ENCODE peak calls at places on chromosome 4, in nine cellular contexts. One of them, this sample, is unnamed.

GRCh38 chr4:169766741-169767140 is 9.0 kb upstream of the HPF1 start:
- DNase-seq in CD8-positive, alpha-beta T cell: no peak
- DNase-seq in foreskin fibroblast: no peak
- DNase-seq in fibroblast of mammary gland: no peak
- DNase-seq in left lung: no peak
- DNase-seq in dorsolateral prefrontal cortex: no peak
- DNase-seq in lower leg skin: no peak
- DNase-seq in right cardiac atrium: no peak
- DNase-seq in tibial nerve: no peak
- DNase-seq in this sample: no peak

GRCh38 chr4:140662082-140662869 is 93.5 kb upstream of the UCP1 start:
- DNase-seq in CD8-positive, alpha-beta T cell: no peak
- DNase-seq in foreskin fibroblast: no peak
- DNase-seq in fibroblast of mammary gland: no peak
- DNase-seq in left lung: no peak
- DNase-seq in dorsolateral prefrontal cortex: no peak
- DNase-seq in lower leg skin: no peak
- DNase-seq in right cardiac atrium: no peak
- DNase-seq in tibial nerve: no peak
- DNase-seq in this sample: peak

GRCh38 chr4:13815231-13815630 is 187.7 kb upstream of the BOD1L1 start:
- DNase-seq in CD8-positive, alpha-beta T cell: no peak
- DNase-seq in foreskin fibroblast: no peak
- DNase-seq in fibroblast of mammary gland: no peak
- DNase-seq in left lung: no peak
- DNase-seq in dorsolateral prefrontal cortex: no peak
- DNase-seq in lower leg skin: no peak
- DNase-seq in right cardiac atrium: no peak
- DNase-seq in tibial nerve: no peak
- DNase-seq in this sample: no peak

GRCh38 chr4:121308328-121308663 is 72.5 kb downstream of the QRFPR start:
- DNase-seq in CD8-positive, alpha-beta T cell: no peak
- DNase-seq in foreskin fibroblast: no peak
- DNase-seq in fibroblast of mammary gland: no peak
- DNase-seq in left lung: no peak
- DNase-seq in dorsolateral prefrontal cortex: no peak
- DNase-seq in lower leg skin: no peak
- DNase-seq in right cardiac atrium: no peak
- DNase-seq in tibial nerve: no peak
- DNase-seq in this sample: no peak

GRCh38 chr4:165207431-165208321 is at the start of gene KLHL2:
- DNase-seq in CD8-positive, alpha-beta T cell: peak
- DNase-seq in foreskin fibroblast: peak
- DNase-seq in fibroblast of mammary gland: peak
- DNase-seq in left lung: peak
- DNase-seq in dorsolateral prefrontal cortex: peak
- DNase-seq in lower leg skin: peak
- DNase-seq in right cardiac atrium: peak
- DNase-seq in tibial nerve: peak
- DNase-seq in this sample: peak

GRCh38 chr4:180059216-180059881 is 2183.9 kb upstream of the TENM3 start:
- DNase-seq in CD8-positive, alpha-beta T cell: no peak
- DNase-seq in foreskin fibroblast: no peak
- DNase-seq in fibroblast of mammary gland: no peak
- DNase-seq in left lung: peak
- DNase-seq in dorsolateral prefrontal cortex: peak
- DNase-seq in lower leg skin: no peak
- DNase-seq in right cardiac atrium: peak
- DNase-seq in tibial nerve: no peak
- DNase-seq in this sample: no peak

GRCh38 chr4:2079006-2079405 is 19.9 kb downstream of the NAT8L start:
- DNase-seq in CD8-positive, alpha-beta T cell: no peak
- DNase-seq in foreskin fibroblast: no peak
- DNase-seq in fibroblast of mammary gland: no peak
- DNase-seq in left lung: no peak
- DNase-seq in dorsolateral prefrontal cortex: no peak
- DNase-seq in lower leg skin: no peak
- DNase-seq in right cardiac atrium: no peak
- DNase-seq in tibial nerve: no peak
- DNase-seq in this sample: no peak

GRCh38 chr4:2929469-2929868 is 33.7 kb downstream of the NOP14 start:
- DNase-seq in CD8-positive, alpha-beta T cell: no peak
- DNase-seq in foreskin fibroblast: no peak
- DNase-seq in fibroblast of mammary gland: no peak
- DNase-seq in left lung: no peak
- DNase-seq in dorsolateral prefrontal cortex: no peak
- DNase-seq in lower leg skin: no peak
- DNase-seq in right cardiac atrium: no peak
- DNase-seq in tibial nerve: no peak
- DNase-seq in this sample: no peak

GRCh38 chr4:13481569-13481968 is 2.6 kb downstream of the RAB28 start:
- DNase-seq in CD8-positive, alpha-beta T cell: no peak
- DNase-seq in foreskin fibroblast: no peak
- DNase-seq in fibroblast of mammary gland: peak
- DNase-seq in left lung: no peak
- DNase-seq in dorsolateral prefrontal cortex: no peak
- DNase-seq in lower leg skin: no peak
- DNase-seq in right cardiac atrium: no peak
- DNase-seq in tibial nerve: no peak
- DNase-seq in this sample: peak

GRCh38 chr4:78343682-78344081 is 207.9 kb upstream of the ANXA3 start:
- DNase-seq in CD8-positive, alpha-beta T cell: no peak
- DNase-seq in foreskin fibroblast: no peak
- DNase-seq in fibroblast of mammary gland: no peak
- DNase-seq in left lung: no peak
- DNase-seq in dorsolateral prefrontal cortex: peak
- DNase-seq in lower leg skin: no peak
- DNase-seq in right cardiac atrium: no peak
- DNase-seq in tibial nerve: no peak
- DNase-seq in this sample: no peak

GRCh38 chr4:119030536-119030890 is 105.1 kb upstream of the MYOZ2 start:
- DNase-seq in CD8-positive, alpha-beta T cell: no peak
- DNase-seq in foreskin fibroblast: no peak
- DNase-seq in fibroblast of mammary gland: no peak
- DNase-seq in left lung: no peak
- DNase-seq in dorsolateral prefrontal cortex: no peak
- DNase-seq in lower leg skin: no peak
- DNase-seq in right cardiac atrium: no peak
- DNase-seq in tibial nerve: no peak
- DNase-seq in this sample: no peak

GRCh38 chr4:119034276-119035008 is 101.2 kb upstream of the MYOZ2 start:
- DNase-seq in CD8-positive, alpha-beta T cell: no peak
- DNase-seq in foreskin fibroblast: no peak
- DNase-seq in fibroblast of mammary gland: no peak
- DNase-seq in left lung: no peak
- DNase-seq in dorsolateral prefrontal cortex: no peak
- DNase-seq in lower leg skin: no peak
- DNase-seq in right cardiac atrium: no peak
- DNase-seq in tibial nerve: no peak
- DNase-seq in this sample: no peak

GRCh38 chr4:119031218-119031617 is 104.4 kb upstream of the MYOZ2 start:
- DNase-seq in CD8-positive, alpha-beta T cell: no peak
- DNase-seq in foreskin fibroblast: no peak
- DNase-seq in fibroblast of mammary gland: no peak
- DNase-seq in left lung: no peak
- DNase-seq in dorsolateral prefrontal cortex: no peak
- DNase-seq in lower leg skin: no peak
- DNase-seq in right cardiac atrium: no peak
- DNase-seq in tibial nerve: no peak
- DNase-seq in this sample: no peak

GRCh38 chr4:119035941-119036737 is 99.5 kb upstream of the MYOZ2 start:
- DNase-seq in CD8-positive, alpha-beta T cell: no peak
- DNase-seq in foreskin fibroblast: peak
- DNase-seq in fibroblast of mammary gland: no peak
- DNase-seq in left lung: no peak
- DNase-seq in dorsolateral prefrontal cortex: no peak
- DNase-seq in lower leg skin: no peak
- DNase-seq in right cardiac atrium: peak
- DNase-seq in tibial nerve: no peak
- DNase-seq in this sample: no peak

DNA sequence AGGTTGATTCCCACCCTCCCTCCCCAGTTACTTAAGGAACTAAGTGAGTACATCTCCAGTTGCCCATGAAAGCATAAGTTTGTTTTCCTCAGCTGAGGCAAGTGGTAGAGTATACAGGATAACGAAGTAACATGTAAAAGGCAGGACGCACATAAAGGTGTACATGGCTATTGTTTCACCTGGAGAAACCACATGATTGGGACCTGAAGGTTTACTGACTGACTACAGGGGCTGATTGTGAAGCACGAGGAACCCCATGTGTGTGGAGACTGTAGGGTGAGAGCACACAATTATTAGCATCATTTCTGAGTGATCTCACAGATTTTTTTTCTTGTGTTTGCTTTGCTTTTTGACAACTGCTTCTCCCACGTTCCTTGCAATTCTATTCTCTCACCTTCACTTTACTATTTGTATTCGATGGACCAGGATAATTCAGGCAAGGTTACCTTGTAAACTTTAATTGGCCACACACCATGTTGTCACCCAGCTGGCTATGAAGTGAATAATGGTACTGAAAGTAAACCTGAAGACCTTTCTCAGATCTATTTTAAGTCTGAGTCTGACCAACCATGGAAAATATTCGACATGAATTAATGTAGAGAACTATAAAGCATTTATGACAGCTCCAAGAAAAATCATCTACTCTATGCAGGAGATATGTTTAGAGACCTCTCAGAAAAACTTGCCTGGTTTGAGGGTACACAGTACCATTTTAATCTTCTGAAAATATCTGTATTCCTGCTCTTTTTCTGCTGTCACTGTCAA is 102.5 kb upstream of the MYOZ2 start:
- DNase-seq in CD8-positive, alpha-beta T cell: no peak
- DNase-seq in foreskin fibroblast: no peak
- DNase-seq in fibroblast of mammary gland: no peak
- DNase-seq in left lung: no peak
- DNase-seq in dorsolateral prefrontal cortex: no peak
- DNase-seq in lower leg skin: no peak
- DNase-seq in right cardiac atrium: no peak
- DNase-seq in tibial nerve: no peak
- DNase-seq in this sample: no peak
- H3K4me3 ChIP-seq in CD8-positive, alpha-beta T cell: no peak
- H3K4me3 ChIP-seq in foreskin fibroblast: no peak
- H3K4me3 ChIP-seq in fibroblast of mammary gland: no peak
- H3K4me3 ChIP-seq in left lung: no peak
- H3K4me3 ChIP-seq in dorsolateral prefrontal cortex: no peak
- H3K4me3 ChIP-seq in lower leg skin: no peak
- H3K4me3 ChIP-seq in right cardiac atrium: no peak
- H3K4me3 ChIP-seq in tibial nerve: no peak
- H3K4me3 ChIP-seq in this sample: no peak

DNA sequence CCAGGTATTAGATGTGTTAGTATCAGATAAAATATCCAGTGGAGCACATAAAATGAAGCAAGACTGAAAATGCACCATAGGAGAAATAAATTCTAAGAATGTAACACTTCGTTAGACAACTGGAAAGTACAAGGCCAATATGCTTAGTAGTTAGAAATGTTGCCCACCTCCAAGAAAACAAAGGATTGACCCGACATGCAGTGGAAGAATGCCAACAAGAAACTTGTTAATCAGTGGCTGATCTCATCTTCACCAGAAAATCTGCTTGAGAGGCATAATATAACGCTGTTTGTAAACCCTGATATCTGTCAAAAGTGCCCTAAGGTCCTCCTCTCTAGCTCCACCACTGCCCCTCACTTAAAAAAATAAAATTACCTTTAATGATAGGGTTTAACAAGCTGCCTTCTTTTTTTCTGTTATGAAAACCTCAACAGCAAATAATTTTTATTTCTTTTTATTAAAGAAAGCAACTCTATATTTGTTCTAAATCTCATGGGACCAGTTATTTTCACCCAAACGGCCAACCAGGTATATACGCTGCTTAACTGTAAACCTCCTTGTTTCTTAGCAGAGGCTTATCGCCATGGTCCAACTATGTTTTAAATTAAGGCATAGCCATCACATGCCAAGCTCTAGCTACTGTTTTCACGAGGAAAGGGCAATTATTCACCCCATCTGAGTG is 1.8 kb downstream of the RASGEF1B start:
- DNase-seq in CD8-positive, alpha-beta T cell: no peak
- DNase-seq in foreskin fibroblast: no peak
- DNase-seq in fibroblast of mammary gland: no peak
- DNase-seq in left lung: no peak
- DNase-seq in dorsolateral prefrontal cortex: no peak
- DNase-seq in lower leg skin: no peak
- DNase-seq in right cardiac atrium: no peak
- DNase-seq in tibial nerve: no peak
- DNase-seq in this sample: no peak
- H3K4me3 ChIP-seq in CD8-positive, alpha-beta T cell: peak
- H3K4me3 ChIP-seq in foreskin fibroblast: no peak
- H3K4me3 ChIP-seq in fibroblast of mammary gland: no peak
- H3K4me3 ChIP-seq in left lung: peak
- H3K4me3 ChIP-seq in dorsolateral prefrontal cortex: peak
- H3K4me3 ChIP-seq in lower leg skin: peak
- H3K4me3 ChIP-seq in right cardiac atrium: peak
- H3K4me3 ChIP-seq in tibial nerve: peak
- H3K4me3 ChIP-seq in this sample: no peak

DNA sequence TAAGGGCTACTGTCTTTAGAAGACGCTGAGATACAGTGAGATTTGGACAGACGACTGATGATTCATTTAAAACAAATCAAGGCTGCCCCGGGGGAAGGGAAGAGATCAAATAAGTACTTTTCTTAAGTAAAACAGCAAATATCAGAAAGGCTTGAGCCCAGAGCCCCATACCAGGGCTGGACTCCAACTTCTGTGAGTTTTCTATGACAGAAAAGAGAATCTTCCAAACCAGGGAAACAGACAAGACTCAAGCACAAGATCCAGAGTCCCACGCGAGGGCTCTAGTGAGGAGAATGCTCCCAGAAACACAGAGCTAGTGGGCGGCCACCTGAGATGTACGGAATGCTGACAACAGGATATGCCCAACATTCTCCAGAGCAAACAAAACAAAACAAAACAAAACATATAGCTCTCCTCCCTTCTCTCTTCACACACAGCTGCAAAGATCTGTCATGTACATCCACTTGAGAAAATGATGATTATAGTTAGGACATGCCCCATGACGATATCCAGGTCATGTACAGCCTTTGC is 13.1 kb downstream of the ACSL1 start:
- DNase-seq in CD8-positive, alpha-beta T cell: no peak
- DNase-seq in foreskin fibroblast: no peak
- DNase-seq in fibroblast of mammary gland: peak
- DNase-seq in left lung: no peak
- DNase-seq in dorsolateral prefrontal cortex: no peak
- DNase-seq in lower leg skin: no peak
- DNase-seq in right cardiac atrium: no peak
- DNase-seq in tibial nerve: no peak
- DNase-seq in this sample: peak
- H3K4me3 ChIP-seq in CD8-positive, alpha-beta T cell: no peak
- H3K4me3 ChIP-seq in foreskin fibroblast: no peak
- H3K4me3 ChIP-seq in fibroblast of mammary gland: no peak
- H3K4me3 ChIP-seq in left lung: no peak
- H3K4me3 ChIP-seq in dorsolateral prefrontal cortex: peak
- H3K4me3 ChIP-seq in lower leg skin: no peak
- H3K4me3 ChIP-seq in right cardiac atrium: no peak
- H3K4me3 ChIP-seq in tibial nerve: no peak
- H3K4me3 ChIP-seq in this sample: peak

DNA sequence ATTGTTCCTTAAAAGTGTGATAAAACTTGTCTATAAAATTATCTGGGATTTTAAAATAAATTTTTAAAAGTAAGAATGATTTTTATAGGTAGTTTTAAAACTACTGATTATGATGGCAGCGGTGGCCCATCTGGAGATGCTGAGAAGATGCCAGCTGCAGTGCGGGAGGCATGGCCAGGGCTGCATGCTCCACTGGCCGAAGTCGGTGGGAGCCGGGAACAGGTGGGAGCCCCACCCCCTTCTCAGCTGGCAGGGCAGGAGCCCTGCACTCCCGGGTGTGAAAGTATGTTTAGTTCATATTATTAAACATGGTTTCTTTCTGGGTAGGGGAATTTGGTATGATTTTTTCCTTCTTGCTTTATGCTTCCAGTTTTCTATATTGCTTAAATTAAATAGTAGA is 63.8 kb downstream of the CORIN start:
- DNase-seq in CD8-positive, alpha-beta T cell: no peak
- DNase-seq in foreskin fibroblast: no peak
- DNase-seq in fibroblast of mammary gland: no peak
- DNase-seq in left lung: no peak
- DNase-seq in dorsolateral prefrontal cortex: no peak
- DNase-seq in lower leg skin: no peak
- DNase-seq in right cardiac atrium: no peak
- DNase-seq in tibial nerve: no peak
- DNase-seq in this sample: no peak
- H3K4me3 ChIP-seq in CD8-positive, alpha-beta T cell: no peak
- H3K4me3 ChIP-seq in foreskin fibroblast: no peak
- H3K4me3 ChIP-seq in fibroblast of mammary gland: no peak
- H3K4me3 ChIP-seq in left lung: no peak
- H3K4me3 ChIP-seq in dorsolateral prefrontal cortex: no peak
- H3K4me3 ChIP-seq in lower leg skin: no peak
- H3K4me3 ChIP-seq in right cardiac atrium: no peak
- H3K4me3 ChIP-seq in tibial nerve: no peak
- H3K4me3 ChIP-seq in this sample: no peak